ENCODE peak calls at places on chromosomes 13 and 19, in nine cellular contexts. X is IMR-90, O is spleen, N is lower leg skin, R is right lobe of liver, L is tibial nerve, G is ovary, B is A549, C is heart left ventricle. Z is an unnamed sample.

GRCh38 chr13:66200555-66200954 is 1029.6 kb downstream of the PCDH9 start:
- DNase-seq in X (no peak), O (no peak), N (no peak), R (no peak), L (no peak), G (no peak), B (no peak), C (no peak), Z (no peak)

GRCh38 chr13:46389985-46390384 is 2.9 kb upstream of the RUBCNL start:
- DNase-seq in X (no peak), O (peak), N (no peak), R (peak), L (no peak), G (no peak), B (no peak), C (peak), Z (no peak)

GRCh38 chr13:93847162-93847561 is 620.6 kb downstream of the GPC6 start:
- DNase-seq in X (peak), O (no peak), N (no peak), R (no peak), L (no peak), G (no peak), B (peak), C (no peak), Z (peak)

GRCh38 chr13:40352385-40352778 is 314.1 kb downstream of the FOXO1 start:
- DNase-seq in X (no peak), O (no peak), N (no peak), R (no peak), L (peak), G (no peak), B (no peak), C (no peak), Z (no peak)

GRCh38 chr13:113785051-113786010 is 26.3 kb downstream of the TMEM255B start:
- DNase-seq in X (peak), O (peak), N (peak), R (no peak), L (no peak), G (no peak), B (no peak), C (no peak), Z (peak)

GRCh38 chr13:70668983-70669382 is 560.7 kb upstream of the KLHL1 start:
- DNase-seq in X (no peak), O (no peak), N (no peak), R (no peak), L (no peak), G (no peak), B (no peak), C (no peak), Z (no peak)

GRCh38 chr19:45630463-45630862 is 8.7 kb downstream of the EML2 start:
- DNase-seq in X (peak), O (no peak), N (no peak), R (no peak), L (no peak), G (no peak), B (peak), C (no peak), Z (peak)

GRCh38 chr19:57559008-57559403 is 657 bp downstream of the ZNF550 start:
- DNase-seq in X (no peak), O (peak), N (no peak), R (no peak), L (no peak), G (peak), B (peak), C (peak), Z (peak)

GRCh38 chr19:33830264-33830663 is 33.6 kb downstream of the KCTD15 start:
- DNase-seq in X (no peak), O (no peak), N (peak), R (no peak), L (no peak), G (no peak), B (no peak), C (no peak), Z (no peak)

GRCh38 chr19:31171936-31172335 is 177.3 kb downstream of the TSHZ3 start:
- DNase-seq in X (no peak), O (no peak), N (peak), R (no peak), L (no peak), G (no peak), B (no peak), C (no peak), Z (no peak)

GRCh38 chr13:104473936-104474335 is 1407.7 kb upstream of the SLC10A2 start:
- DNase-seq in X (no peak), O (no peak), N (no peak), R (no peak), L (no peak), G (no peak), B (no peak), C (no peak), Z (no peak)

GRCh38 chr13:107234315-107234714 is 666.4 kb upstream of the ARGLU1 start:
- DNase-seq in X (no peak), O (no peak), N (no peak), R (no peak), L (no peak), G (no peak), B (no peak), C (no peak), Z (no peak)

GRCh38 chr19:14090509-14091085 is at the start of gene SAMD1:
- DNase-seq in X (peak), O (peak), N (peak), R (peak), L (peak), G (peak), B (peak), C (peak), Z (peak)

GRCh38 chr13:93316848-93317247 is 90.2 kb downstream of the GPC6 start:
- DNase-seq in X (no peak), O (no peak), N (no peak), R (no peak), L (no peak), G (no peak), B (no peak), C (no peak), Z (no peak)

GRCh38 chr19:42335374-42335936 is 10.0 kb downstream of the MEGF8 start:
- DNase-seq in X (no peak), O (no peak), N (no peak), R (no peak), L (no peak), G (no peak), B (no peak), C (no peak), Z (no peak)

GRCh38 chr19:28523619-28524018 is 689.3 kb downstream of the UQCRFS1 start:
- DNase-seq in X (no peak), O (no peak), N (no peak), R (no peak), L (no peak), G (no peak), B (no peak), C (no peak), Z (no peak)

GRCh38 chr13:50810998-50811397 is 32.5 kb downstream of the DLEU7 start:
- DNase-seq in X (no peak), O (no peak), N (no peak), R (no peak), L (no peak), G (no peak), B (no peak), C (no peak), Z (no peak)

DNA sequence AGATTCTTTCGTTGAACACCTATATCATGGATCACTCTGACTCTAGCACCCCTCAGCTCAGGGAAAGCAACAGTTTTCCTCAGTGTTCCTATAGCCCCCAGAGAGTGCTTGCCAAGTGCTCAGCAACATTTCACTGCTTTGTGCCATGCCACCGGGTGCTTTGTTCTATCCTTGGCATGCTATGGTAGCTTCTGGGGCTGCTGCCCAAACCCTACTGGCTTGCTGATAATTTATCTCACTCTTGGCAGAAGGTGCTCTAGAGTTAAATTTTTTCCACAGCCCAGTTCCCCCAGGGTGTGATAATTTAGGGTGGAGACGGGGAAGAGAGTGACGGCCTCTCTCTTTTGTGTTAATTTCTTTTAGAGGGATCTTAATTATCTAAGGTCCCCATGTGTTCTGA is 12.5 kb upstream of the CSNK1A1L start:
- DNase-seq in X (no peak), O (no peak), N (no peak), R (no peak), L (no peak), G (no peak), B (no peak), C (peak), Z (no peak)
- TF ChIP-seq POLR2A in X (no peak), O (no peak), N (no peak), R (no peak), L (no peak), G (no peak), B (no peak), C (no peak), Z (no peak)

GRCh38 chr19:44051654-44052402 is at the start of gene ZNF223:
- DNase-seq in X (peak), O (peak), N (peak), R (peak), L (peak), G (peak), B (peak), C (peak), Z (peak)
- TF ChIP-seq POLR2A in X (no peak), O (no peak), N (no peak), R (no peak), L (no peak), G (no peak), B (peak), C (no peak), Z (no peak)

GRCh38 chr19:44401787-44402115 is 343 bp upstream of the ZNF285 start:
- DNase-seq in X (no peak), O (no peak), N (no peak), R (no peak), L (no peak), G (no peak), B (no peak), C (no peak), Z (no peak)

GRCh38 chr19:44401108-44401786 is at the start of gene ZNF285:
- DNase-seq in X (peak), O (peak), N (peak), R (peak), L (peak), G (peak), B (peak), C (peak), Z (no peak)
- TF ChIP-seq POLR2A in X (no peak), O (no peak), N (no peak), R (no peak), L (no peak), G (peak), B (peak), C (no peak), Z (no peak)

GRCh38 chr19:2207991-2208860 is 27.9 kb downstream of the PLEKHJ1 start:
- DNase-seq in X (peak), O (peak), N (peak), R (no peak), L (peak), G (no peak), B (peak), C (peak), Z (no peak)
- TF ChIP-seq POLR2A in X (no peak), O (no peak), N (no peak), R (no peak), L (no peak), G (no peak), B (no peak), C (no peak), Z (no peak)

GRCh38 chr19:36838784-36839324 is 667 bp upstream of the ZNF790 start:
- DNase-seq in X (peak), O (no peak), N (no peak), R (no peak), L (no peak), G (no peak), B (no peak), C (no peak), Z (no peak)

GRCh38 chr19:36837525-36837901 is 674 bp downstream of the ZNF790 start:
- DNase-seq in X (no peak), O (no peak), N (no peak), R (no peak), L (no peak), G (no peak), B (no peak), C (no peak), Z (no peak)

GRCh38 chr19:36833430-36833829 is 4.8 kb downstream of the ZNF790 start:
- DNase-seq in X (no peak), O (no peak), N (no peak), R (no peak), L (no peak), G (no peak), B (no peak), C (no peak), Z (no peak)

GRCh38 chr19:36837902-36838783 is at the start of gene ZNF790:
- DNase-seq in X (peak), O (peak), N (peak), R (peak), L (peak), G (peak), B (peak), C (peak), Z (peak)
- TF ChIP-seq POLR2A in X (peak), O (no peak), N (no peak), R (peak), L (no peak), G (peak), B (peak), C (no peak), Z (no peak)

DNA sequence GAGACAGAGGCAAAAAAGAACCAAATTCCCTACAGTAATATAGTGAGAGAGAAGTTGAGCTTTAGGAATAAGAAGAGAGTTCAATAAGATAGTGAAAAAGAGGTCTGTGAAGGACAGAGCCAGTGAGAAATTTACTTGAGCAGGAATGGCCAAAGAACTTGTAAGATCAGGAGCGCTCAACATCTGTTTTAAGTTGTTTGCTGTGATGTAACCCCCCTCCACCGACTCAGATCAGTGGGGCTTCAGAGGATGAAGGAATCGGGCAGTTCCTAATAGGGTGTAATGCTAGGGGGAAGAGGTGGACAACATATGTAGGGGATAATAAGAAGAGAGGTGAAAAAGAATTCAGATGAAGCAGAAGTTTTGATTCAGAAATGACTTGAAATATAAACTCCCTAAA is 85.3 kb upstream of the FNDC3A start:
- DNase-seq in X (no peak), O (no peak), N (peak), R (no peak), L (no peak), G (no peak), B (no peak), C (no peak), Z (no peak)
- TF ChIP-seq POLR2A in X (no peak), O (no peak), N (no peak), R (no peak), L (no peak), G (no peak), B (no peak), C (no peak), Z (no peak)

DNA sequence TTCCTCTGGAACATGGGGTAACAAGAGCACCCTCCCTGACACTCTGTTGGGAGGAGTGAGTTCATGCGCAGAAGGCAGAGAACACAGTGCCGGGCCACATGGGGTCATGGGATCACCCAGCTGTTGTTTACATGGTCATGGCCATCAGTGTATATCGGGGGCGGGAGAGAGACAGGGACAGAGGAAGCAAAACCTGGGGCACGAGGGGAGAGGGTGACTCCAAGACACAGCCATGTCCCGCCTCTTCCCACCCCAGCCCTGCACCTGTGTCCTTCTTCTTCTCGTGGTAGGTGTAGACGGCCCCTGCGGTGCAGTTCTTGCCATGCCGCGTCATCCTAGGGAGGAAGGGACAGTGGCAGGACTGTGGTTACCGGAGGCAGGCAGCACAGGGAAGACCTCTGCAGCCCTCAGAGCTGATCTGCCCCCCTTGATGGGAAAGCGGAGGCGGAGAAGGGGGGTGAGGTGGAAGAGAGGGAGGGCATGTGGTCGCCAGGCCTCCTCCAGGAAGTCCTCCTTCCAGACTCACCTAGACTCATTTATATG is 19.9 kb downstream of the NOSIP start:
- DNase-seq in X (no peak), O (no peak), N (no peak), R (no peak), L (peak), G (no peak), B (no peak), C (peak), Z (no peak)
- TF ChIP-seq POLR2A in X (no peak), O (no peak), N (no peak), R (no peak), L (no peak), G (no peak), B (no peak), C (no peak), Z (no peak)

GRCh38 chr13:25291691-25292090 is 4.4 kb upstream of the MTMR6 start:
- DNase-seq in X (no peak), O (no peak), N (no peak), R (no peak), L (no peak), G (no peak), B (no peak), C (no peak), Z (no peak)

GRCh38 chr13:25286308-25286968 is 850 bp downstream of the MTMR6 start:
- DNase-seq in X (peak), O (no peak), N (no peak), R (peak), L (peak), G (no peak), B (no peak), C (no peak), Z (no peak)

GRCh38 chr13:25292301-25292700 is 5.0 kb upstream of the MTMR6 start:
- DNase-seq in X (peak), O (no peak), N (no peak), R (no peak), L (no peak), G (no peak), B (no peak), C (no peak), Z (no peak)

GRCh38 chr13:25288966-25289365 is 1.7 kb upstream of the MTMR6 start:
- DNase-seq in X (no peak), O (no peak), N (no peak), R (no peak), L (no peak), G (no peak), B (no peak), C (no peak), Z (no peak)

DNA sequence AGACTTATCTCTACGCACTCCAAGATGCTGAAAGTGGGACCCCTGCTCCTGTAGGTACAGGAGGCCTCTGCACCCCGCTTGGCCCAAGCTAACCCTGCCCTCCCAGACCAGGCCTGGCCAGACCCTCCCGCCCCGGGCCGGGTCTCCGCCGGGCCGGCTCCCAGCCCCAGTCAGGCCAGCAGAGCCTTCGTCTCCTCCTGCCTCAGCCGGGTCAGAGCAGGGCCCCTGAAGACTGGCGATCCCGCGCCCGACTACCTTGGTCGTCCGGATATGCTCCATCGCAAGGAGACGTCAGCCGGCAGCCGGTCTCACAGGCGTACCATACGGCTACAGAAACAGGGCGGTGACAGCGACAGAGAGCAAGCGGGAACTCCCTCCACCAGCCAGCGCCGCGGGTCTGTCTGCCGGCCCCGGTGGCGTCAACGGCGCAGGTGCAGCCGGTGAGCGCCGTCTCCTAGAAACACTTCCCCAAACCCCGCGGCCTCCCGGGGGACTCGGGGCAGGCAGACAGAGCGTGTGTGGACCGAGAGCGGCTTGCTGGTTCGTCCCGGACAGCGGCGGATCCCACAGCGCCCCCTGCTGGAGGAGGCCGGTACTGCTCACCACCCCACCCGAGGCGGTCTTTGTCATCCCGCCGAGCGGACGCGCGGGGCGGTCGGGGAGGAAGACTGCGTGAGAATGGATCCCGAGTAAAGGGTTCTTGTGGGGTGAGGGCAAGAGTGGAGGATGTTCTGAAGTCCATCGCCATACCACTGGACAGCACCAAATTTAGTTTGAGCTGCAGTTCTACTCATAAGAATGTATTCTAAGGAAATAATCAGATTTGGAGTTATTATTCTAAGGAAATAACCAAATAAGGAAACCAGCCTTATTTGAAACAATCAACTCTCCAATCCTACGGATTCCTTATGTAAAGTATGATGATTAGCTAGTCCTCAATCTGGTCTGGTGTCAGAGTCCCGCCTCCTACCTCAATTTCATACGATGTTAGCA is at the start of gene MTMR6:
- DNase-seq in X (peak), O (peak), N (peak), R (peak), L (peak), G (peak), B (peak), C (peak), Z (peak)
- TF ChIP-seq POLR2A in X (peak), O (peak), N (no peak), R (peak), L (no peak), G (peak), B (peak), C (no peak), Z (peak)

GRCh38 chr13:28718186-28718537 is 608 bp downstream of the SLC46A3 start:
- DNase-seq in X (peak), O (no peak), N (no peak), R (no peak), L (peak), G (no peak), B (no peak), C (no peak), Z (no peak)

GRCh38 chr13:28719227-28719562 is 425 bp upstream of the SLC46A3 start:
- DNase-seq in X (no peak), O (no peak), N (no peak), R (no peak), L (no peak), G (no peak), B (no peak), C (no peak), Z (no peak)

GRCh38 chr13:28719656-28720055 is 886 bp upstream of the SLC46A3 start:
- DNase-seq in X (peak), O (no peak), N (no peak), R (no peak), L (no peak), G (no peak), B (no peak), C (no peak), Z (no peak)

GRCh38 chr13:28717170-28717569 is 1.6 kb downstream of the SLC46A3 start:
- DNase-seq in X (no peak), O (no peak), N (no peak), R (no peak), L (no peak), G (no peak), B (no peak), C (no peak), Z (no peak)

DNA sequence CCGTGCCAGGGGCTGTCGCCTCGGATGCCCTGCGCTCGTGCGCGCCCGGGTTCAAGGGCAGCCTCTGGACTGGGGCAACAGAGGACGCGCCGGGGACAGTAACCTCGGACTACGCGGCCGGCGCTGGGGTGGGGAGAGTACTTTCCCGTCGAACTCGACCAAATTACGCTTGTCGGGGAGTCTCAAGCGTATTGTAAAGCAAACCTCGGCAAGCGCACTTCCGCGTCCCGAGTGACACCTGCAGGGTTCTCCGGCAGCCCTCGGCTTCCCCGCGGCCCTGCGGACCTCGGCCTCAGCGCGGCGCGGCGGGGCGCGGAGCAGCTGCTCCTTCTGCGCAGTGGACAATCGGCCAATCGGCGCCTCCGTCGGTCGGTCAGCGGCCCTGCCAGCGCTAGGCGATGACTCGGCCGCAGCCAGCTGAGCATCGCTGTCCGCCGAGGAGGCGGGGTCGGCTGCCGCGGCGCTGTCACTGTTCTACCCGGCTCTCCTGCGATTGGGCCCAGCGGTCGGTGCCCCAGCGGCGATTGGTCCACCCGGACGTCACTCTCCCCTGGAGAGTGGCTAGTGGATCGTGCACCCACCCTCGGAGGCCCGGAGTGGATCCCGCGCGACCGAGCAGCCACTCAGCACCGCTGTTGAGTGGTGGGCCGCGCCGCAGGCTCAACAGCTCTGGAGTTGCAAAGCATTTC is at the start of gene SLC46A3:
- DNase-seq in X (peak), O (peak), N (peak), R (peak), L (peak), G (peak), B (peak), C (peak), Z (peak)
- TF ChIP-seq POLR2A in X (peak), O (peak), N (peak), R (peak), L (no peak), G (peak), B (peak), C (peak), Z (peak)